ENCODE peak calls at places on chromosome 14, in ten cellular contexts. W, N, L, X, Q, E, B, F, M and H are unnamed samples.

GRCh38 chr14:105011312-105011990 is 9.4 kb downstream of the CDCA4 start:
- DNase-seq in W (no peak), N (no peak), L (no peak), X (no peak), Q (no peak), E (no peak), B (no peak), F (no peak), M (no peak), H (no peak)

GRCh38 chr14:65208548-65208947 is 106.2 kb upstream of the MAX start:
- DNase-seq in W (no peak), N (no peak), L (no peak), X (no peak), Q (no peak), E (no peak), B (peak), F (no peak), M (no peak), H (no peak)

GRCh38 chr14:96053600-96054381 is 14.6 kb downstream of the C14orf132 start:
- DNase-seq in W (peak), N (peak), L (peak), X (peak), Q (peak), E (no peak), B (no peak), F (peak), M (peak), H (no peak)

GRCh38 chr14:38073641-38074040 is 134.1 kb upstream of the SSTR1 start:
- DNase-seq in W (no peak), N (no peak), L (no peak), X (no peak), Q (no peak), E (peak), B (no peak), F (peak), M (no peak), H (no peak)

GRCh38 chr14:85617799-85618198 is 87.9 kb downstream of the FLRT2 start:
- DNase-seq in W (no peak), N (no peak), L (no peak), X (no peak), Q (no peak), E (no peak), B (no peak), F (no peak), M (no peak), H (no peak)

GRCh38 chr14:50062438-50063039 is 53.8 kb downstream of the VCPKMT start:
- DNase-seq in W (peak), N (no peak), L (peak), X (peak), Q (peak), E (peak), B (peak), F (peak), M (peak), H (peak)

GRCh38 chr14:75361751-75362433 is 65.9 kb upstream of the JDP2 start:
- DNase-seq in W (no peak), N (no peak), L (peak), X (peak), Q (no peak), E (no peak), B (no peak), F (peak), M (no peak), H (no peak)

GRCh38 chr14:102986810-102987579 is 64.5 kb downstream of the AMN start:
- DNase-seq in W (no peak), N (peak), L (peak), X (peak), Q (no peak), E (no peak), B (no peak), F (peak), M (peak), H (peak)

GRCh38 chr14:95504135-95505029 is 12.1 kb downstream of the SYNE3 start:
- DNase-seq in W (no peak), N (no peak), L (peak), X (peak), Q (no peak), E (no peak), B (no peak), F (peak), M (no peak), H (no peak)

DNA sequence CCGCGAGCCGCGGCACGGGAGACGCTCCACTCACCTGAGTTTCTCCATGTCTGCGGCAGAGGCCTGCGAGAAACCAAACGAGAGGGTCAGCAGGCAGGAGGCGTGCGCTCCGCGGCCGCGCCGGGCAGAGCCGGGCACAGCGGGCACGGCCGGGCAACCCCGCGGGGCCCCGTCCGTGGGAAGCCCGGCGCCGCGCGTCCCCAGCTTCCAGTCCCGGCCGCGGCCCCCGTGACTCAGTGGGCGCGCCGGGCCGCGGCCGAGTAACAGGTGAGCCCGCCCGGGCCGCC is 19.4 kb downstream of the BEGAIN start:
- DNase-seq in W (no peak), N (no peak), L (no peak), X (no peak), Q (no peak), E (no peak), B (no peak), F (no peak), M (no peak), H (no peak)
- H3K4me3 ChIP-seq in W (no peak), N (peak), L (no peak), X (peak), Q (peak), E (no peak), B (no peak), F (no peak), M (no peak), H (no peak)

GRCh38 chr14:22600027-22600426 is 1.9 kb downstream of the ABHD4 start:
- DNase-seq in W (no peak), N (no peak), L (no peak), X (no peak), Q (no peak), E (no peak), B (no peak), F (no peak), M (no peak), H (no peak)
- H3K4me3 ChIP-seq in W (no peak), N (no peak), L (no peak), X (no peak), Q (peak), E (peak), B (no peak), F (no peak), M (no peak), H (no peak)

GRCh38 chr14:52550661-52551060 is 1.6 kb downstream of the TXNDC16 start:
- DNase-seq in W (no peak), N (no peak), L (no peak), X (no peak), Q (no peak), E (no peak), B (no peak), F (no peak), M (no peak), H (no peak)
- H3K4me3 ChIP-seq in W (peak), N (no peak), L (no peak), X (no peak), Q (no peak), E (peak), B (peak), F (no peak), M (peak), H (no peak)

GRCh38 chr14:68966872-68967301 is 12.2 kb downstream of the ACTN1 start:
- DNase-seq in W (no peak), N (no peak), L (no peak), X (no peak), Q (no peak), E (no peak), B (no peak), F (no peak), M (no peak), H (no peak)
- H3K4me3 ChIP-seq in W (peak), N (no peak), L (no peak), X (no peak), Q (no peak), E (peak), B (no peak), F (no peak), M (no peak), H (no peak)